ENCODE peak calls at places on chromosomes 4 and X, in four cellular contexts. A is H9, O is IMR-90, R is H1. D is an unnamed sample.

GRCh38 chr4:172942840-172943239 is 225.8 kb upstream of the GALNT7 start:
- DNase-seq in R (no peak), A (no peak), O (no peak), D (no peak)

GRCh38 chr4:100984901-100985300 is 362.4 kb downstream of the PPP3CA start:
- DNase-seq in A (no peak), R (no peak), O (peak; percentile 66), D (no peak)

GRCh38 chrX:86724277-86724676 is 576.0 kb downstream of the DACH2 start:
- DNase-seq in O (no peak), R (no peak), A (no peak), D (no peak)

GRCh38 chr4:177380730-177381287 is 61.4 kb downstream of the AGA start:
- DNase-seq in A (peak; percentile 93), O (no peak), R (peak; percentile 65), D (peak; percentile 91)

GRCh38 chr4:14241574-14241973 is 614.0 kb upstream of the BOD1L1 start:
- DNase-seq in O (no peak), R (no peak), A (no peak), D (no peak)

GRCh38 chr4:7044415-7044930 is 1.3 kb downstream of the TADA2B start:
- DNase-seq in R (no peak), O (no peak), A (no peak), D (no peak)

GRCh38 chr4:172142331-172142738 is 329.1 kb downstream of the GALNTL6 start:
- DNase-seq in A (no peak), R (no peak), O (peak; percentile 22), D (no peak)

GRCh38 chr4:3713817-3714641 is 52.2 kb upstream of the ADRA2C start:
- DNase-seq in R (no peak), A (no peak), O (no peak), D (no peak)

GRCh38 chr4:186943607-186943908 is 219.9 kb upstream of the FAT1 start:
- DNase-seq in A (no peak), R (no peak), O (no peak), D (no peak)

GRCh38 chr4:67584496-67584895 is 26.0 kb downstream of the STAP1 start:
- DNase-seq in A (no peak), R (no peak), O (no peak), D (no peak)

GRCh38 chr4:54055494-54055893 is 8.9 kb downstream of the CHIC2 start:
- DNase-seq in R (no peak), O (no peak), A (no peak), D (no peak)

GRCh38 chr4:118955515-118955914 is 66.9 kb downstream of the SYNPO2 start:
- DNase-seq in A (no peak), R (no peak), O (no peak), D (no peak)

GRCh38 chr4:181254771-181255170 is 988.4 kb upstream of the TENM3 start:
- DNase-seq in O (no peak), A (no peak), R (no peak), D (no peak)

GRCh38 chr4:139860435-139861024 is 194.9 kb downstream of the MGST2 start:
- DNase-seq in R (no peak), A (no peak), O (no peak), D (no peak)
- H3K56ac ChIP-seq in R (no peak overlapping the region), A (no peak overlapping the region), O (no peak overlapping the region), D (no peak overlapping the region)

GRCh38 chr4:168484626-168485025 is 4.3 kb upstream of the DDX60L start:
- DNase-seq in A (no peak), R (no peak), O (peak; percentile 91), D (no peak)
- H3K4me1 ChIP-seq in A (no peaks in the 10 kb centered on the region), R (peaks cover 2% of the 10 kb centered on the region), O (peaks cover 20% of the 10 kb centered on the region), D (no peaks in the 10 kb centered on the region)

GRCh38 chr4:1405636-1406415 is 416 bp downstream of the NKX1-1 start:
- DNase-seq in R (no peak), A (peak; percentile 45), O (no peak), D (no peak)

GRCh38 chr4:1403591-1404572 is 2.4 kb downstream of the NKX1-1 start:
- DNase-seq in O (no peak), A (peak; percentile 50), R (no peak), D (no peak)

GRCh38 chr4:1403177-1403583 is 3.1 kb downstream of the NKX1-1 start:
- DNase-seq in A (peak; percentile 46), O (no peak), R (no peak), D (no peak)

GRCh38 chr4:1405249-1405635 is 1.0 kb downstream of the NKX1-1 start:
- DNase-seq in O (no peak), R (no peak), A (peak; percentile 23), D (no peak)

GRCh38 chr4:1404573-1405248 is 1.5 kb downstream of the NKX1-1 start:
- DNase-seq in A (peak; percentile 44), O (no peak), R (no peak), D (no peak)
- H3K27me3 ChIP-seq in A (peaks cover 87% of the 10 kb centered on the region), O (peaks cover 85% of the 10 kb centered on the region), R (peaks cover 94% of the 10 kb centered on the region), D (peaks cover 74% of the 10 kb centered on the region)

GRCh38 chr4:175802988-175803387 is 9.1 kb downstream of the GPM6A start:
- DNase-seq in A (no peak), O (no peak), R (no peak), D (no peak)
- H3K56ac ChIP-seq in A (no peak overlapping the region), O (no peak overlapping the region), R (no peak overlapping the region), D (no peak overlapping the region)

DNA sequence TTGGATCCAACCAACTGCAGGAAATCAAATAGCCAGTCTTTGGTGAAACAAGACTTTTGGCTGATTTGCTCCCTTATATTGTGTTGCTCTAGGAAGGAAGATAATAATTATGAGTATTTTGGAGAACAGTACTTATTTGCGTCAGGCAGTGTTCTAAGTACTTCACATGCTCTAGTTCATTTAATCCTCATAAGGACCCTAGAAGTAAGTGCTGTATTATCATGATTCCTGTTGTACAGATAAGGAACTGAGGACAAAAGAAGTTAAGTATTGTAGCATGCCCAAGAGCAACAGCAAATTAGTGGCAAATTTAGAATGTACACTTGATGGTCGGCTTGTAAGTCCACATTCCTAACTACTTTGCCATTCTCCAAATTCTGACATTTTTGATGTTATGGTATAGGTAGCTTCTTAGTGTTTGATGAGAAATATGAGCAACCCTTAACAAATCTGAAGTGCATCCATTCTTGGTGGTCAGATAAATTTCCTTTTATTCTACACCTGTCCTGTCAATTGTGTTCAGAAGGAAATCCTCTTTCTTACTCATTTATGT is 72.0 kb downstream of the SPRY1 start:
- DNase-seq in R (no peak), A (no peak), O (no peak), D (no peak)
- H3K4me1 ChIP-seq in R (no peaks in the 10 kb centered on the region), A (no peaks in the 10 kb centered on the region), O (no peaks in the 10 kb centered on the region), D (no peaks in the 10 kb centered on the region)

GRCh38 chr4:95379633-95380032 is 169.1 kb downstream of the UNC5C start:
- DNase-seq in R (no peak), O (no peak), A (no peak), D (no peak)

GRCh38 chr4:95386410-95386809 is 162.4 kb downstream of the UNC5C start:
- DNase-seq in R (no peak), A (no peak), O (no peak), D (no peak)

GRCh38 chr4:95377511-95377910 is 171.3 kb downstream of the UNC5C start:
- DNase-seq in R (no peak), A (no peak), O (no peak), D (no peak)

GRCh38 chr4:95387719-95388118 is 161.1 kb downstream of the UNC5C start:
- DNase-seq in R (no peak), A (no peak), O (no peak), D (no peak)

GRCh38 chr4:95381843-95382580 is 166.8 kb downstream of the UNC5C start:
- DNase-seq in R (no peak), A (no peak), O (no peak), D (peak; percentile 87)
- H3K27me3 ChIP-seq in R (peaks cover 19% of the 10 kb centered on the region), A (peaks cover 23% of the 10 kb centered on the region), O (no peaks in the 10 kb centered on the region), D (no peaks in the 10 kb centered on the region)

GRCh38 chr4:16804581-16804980 is 93.9 kb downstream of the LDB2 start:
- DNase-seq in R (no peak), A (no peak), O (no peak), D (no peak)
- H3K56ac ChIP-seq in R (no peak overlapping the region), A (no peak overlapping the region), O (no peak overlapping the region), D (no peak overlapping the region)

GRCh38 chr4:81562093-81562492 is 90.4 kb upstream of the RASGEF1B start:
- DNase-seq in O (no peak), A (no peak), R (no peak), D (no peak)

GRCh38 chr4:81566076-81566663 is 94.5 kb upstream of the RASGEF1B start:
- DNase-seq in O (no peak), R (no peak), A (no peak), D (no peak)

GRCh38 chr4:81571105-81571504 is 99.4 kb upstream of the RASGEF1B start:
- DNase-seq in O (no peak), R (no peak), A (no peak), D (no peak)

GRCh38 chr4:81564025-81564424 is 92.3 kb upstream of the RASGEF1B start:
- DNase-seq in R (no peak), O (no peak), A (no peak), D (no peak)

GRCh38 chr4:81565137-81565870 is 93.6 kb upstream of the RASGEF1B start:
- DNase-seq in R (no peak), O (no peak), A (no peak), D (peak; percentile 14)
- H3K4me1 ChIP-seq in R (peaks cover 4% of the 10 kb centered on the region), O (no peaks in the 10 kb centered on the region), A (no peaks in the 10 kb centered on the region), D (no peaks in the 10 kb centered on the region)

DNA sequence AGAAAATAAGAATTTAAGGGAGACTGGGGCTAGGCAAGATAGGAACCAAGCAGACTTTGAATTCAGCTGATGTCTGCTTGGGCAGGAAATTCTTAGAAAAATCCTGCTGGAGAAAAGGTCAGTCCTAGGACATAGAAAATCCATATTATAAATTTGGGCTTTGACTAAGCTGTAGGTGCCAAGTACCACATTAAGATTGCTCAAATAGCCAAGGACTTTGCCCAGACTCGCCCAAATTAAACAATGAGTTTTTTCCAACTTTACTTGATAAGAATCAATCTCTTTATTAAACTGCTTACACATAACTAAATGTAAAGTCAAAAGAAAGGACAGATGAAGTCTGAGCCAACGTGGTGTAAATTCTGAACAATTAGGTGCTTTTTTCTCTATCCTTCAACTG is 95.4 kb downstream of the FUNDC1 start:
- DNase-seq in A (no peak), O (no peak), R (no peak), D (no peak)
- H3K27me3 ChIP-seq in A (no peaks in the 10 kb centered on the region), O (no peaks in the 10 kb centered on the region), R (no peaks in the 10 kb centered on the region), D (no peaks in the 10 kb centered on the region)

GRCh38 chrX:49710744-49711319 is 15.0 kb upstream of the PAGE1 start:
- DNase-seq in A (no peak), O (no peak), R (no peak), D (peak; percentile 47)
- H3K56ac ChIP-seq in A (no peak overlapping the region), O (no peak overlapping the region), R (no peak overlapping the region), D (no peak overlapping the region)

D was measured in mesendoderm.